ENCODE peak calls at places on chromosome 20, in ten cellular contexts. Q is stimulated activated naive CD8-positive, alpha-beta T cell treated with anti-CD3 and anti-CD28 coated beads, Interleukin-15, Interleukin-2, amounts not matched to agents 100 U/mL and 50 U/mL, for 24 hours; Y is activated T-cell treated with anti-CD3 and anti-CD28 coated beads for 1 hour; J is T-helper 2 cell; H is G401; U is T47D; O is ovary; P is iPS-NIHi11; Z is neural crest cell; C is cardiac muscle cell. R is an unnamed sample.

GRCh38 chr20:53748821-53749402 is 155.3 kb upstream of the ZNF217 start:
- DNase-seq in Q (no peak), Y (no peak), J (no peak), H (no peak), U (no peak), O (no peak), P (no peak), Z (no peak), C (peak; percentile 51), R (no peak)

GRCh38 chr20:22684072-22684762 is 99.8 kb upstream of the FOXA2 start:
- DNase-seq in Q (peak; percentile 34), Y (no peak), J (no peak), H (peak; percentile 82), U (peak; percentile 30), O (peak; percentile 59), P (peak; percentile 71), Z (peak; percentile 68), C (peak; percentile 86), R (no peak)

GRCh38 chr20:23205221-23205620 is 119.1 kb upstream of the CD93 start:
- DNase-seq in Q (no peak), Y (no peak), J (no peak), H (no peak), U (no peak), O (no peak), P (no peak), Z (no peak), C (no peak), R (no peak)

GRCh38 chr20:13644010-13644409 is 5.3 kb upstream of the TASP1 start:
- DNase-seq in Q (no peak), Y (no peak), J (no peak), H (no peak), U (no peak), O (no peak), P (no peak), Z (no peak), C (peak; percentile 5), R (no peak)

GRCh38 chr20:22382742-22383141 is 201.6 kb downstream of the FOXA2 start:
- DNase-seq in Q (no peak), Y (no peak), J (no peak), H (no peak), U (no peak), O (no peak), P (no peak), Z (no peak), C (no peak), R (no peak)

GRCh38 chr20:24986436-24987015 is 6.0 kb downstream of the APMAP start:
- DNase-seq in Q (no peak), Y (no peak), J (no peak), H (peak; percentile 67), U (no peak), O (no peak), P (no peak), Z (no peak), C (no peak), R (no peak)

GRCh38 chr20:52926505-52926904 is 45.7 kb upstream of the TSHZ2 start:
- DNase-seq in Q (no peak), Y (no peak), J (no peak), H (no peak), U (no peak), O (no peak), P (no peak), Z (no peak), C (no peak), R (no peak)

GRCh38 chr20:774016-774679 is 5.8 kb upstream of the SLC52A3 start:
- DNase-seq in Q (no peak), Y (no peak), J (no peak), H (peak; percentile 69), U (no peak), O (no peak), P (no peak), Z (no peak), C (no peak), R (no peak)

GRCh38 chr20:17556842-17557674 is 12.8 kb upstream of the DSTN start:
- DNase-seq in Q (no peak), Y (no peak), J (no peak), H (peak; percentile 98), U (no peak), O (peak; percentile 86), P (peak; percentile 32), Z (no peak), C (peak; percentile 48), R (no peak)

GRCh38 chr20:35555951-35556645 is 14.2 kb downstream of the ERGIC3 start:
- DNase-seq in Q (no peak), Y (no peak), J (no peak), H (no peak), U (no peak), O (no peak), P (no peak), Z (no peak), C (no peak), R (no peak)

GRCh38 chr20:62850333-62850974 is 11.2 kb downstream of the TCFL5 start:
- DNase-seq in Q (no peak), Y (no peak), J (no peak), H (no peak), U (no peak), O (peak; percentile 31), P (no peak), Z (no peak), C (no peak), R (no peak)

GRCh38 chr20:2671977-2672376 is 8.0 kb upstream of the IDH3B start:
- DNase-seq in Q (no peak), Y (no peak), J (no peak), H (no peak), U (no peak), O (no peak), P (peak; percentile 39), Z (no peak), C (no peak), R (no peak)

GRCh38 chr20:48052492-48052870 is 267.2 kb upstream of the SULF2 start:
- DNase-seq in Q (no peak), Y (no peak), J (no peak), H (no peak), U (no peak), O (no peak), P (no peak), Z (no peak), C (peak; percentile 55), R (no peak)

GRCh38 chr20:59010321-59010994 is 3.4 kb upstream of the CTSZ start:
- DNase-seq in Q (no peak), Y (no peak), J (no peak), H (no peak), U (no peak), O (no peak), P (no peak), Z (no peak), C (peak; percentile 45), R (no peak)

GRCh38 chr20:35120012-35120701 is 27.0 kb downstream of the EDEM2 start:
- DNase-seq in Q (no peak), Y (no peak), J (no peak), H (no peak), U (no peak), O (no peak), P (no peak), Z (no peak), C (peak; percentile 94), R (no peak)

GRCh38 chr20:48803522-48804053 is 24.2 kb downstream of the PREX1 start:
- DNase-seq in Q (no peak), Y (no peak), J (no peak), H (no peak), U (no peak), O (no peak), P (no peak), Z (no peak), C (no peak), R (no peak)

GRCh38 chr20:33246077-33246476 is 10.3 kb downstream of the BPIFA1 start:
- DNase-seq in Q (no peak), Y (no peak), J (no peak), H (peak; percentile 17), U (no peak), O (no peak), P (no peak), Z (no peak), C (no peak), R (no peak)

GRCh38 chr20:58788896-58789295 is 61.8 kb downstream of the GNAS-AS1 start:
- DNase-seq in Q (no peak), Y (no peak), J (no peak), H (no peak), U (no peak), O (no peak), P (no peak), Z (no peak), C (no peak), R (no peak)

GRCh38 chr20:20366896-20367680 is 816 bp upstream of the INSM1 start:
- DNase-seq in Q (peak; percentile 24), Y (no peak), J (no peak), H (peak; percentile 62), U (no peak), O (no peak), P (peak; percentile 27), Z (peak; percentile 47), C (no peak), R (no peak)

GRCh38 chr20:23225407-23226060 is 125.1 kb upstream of the NXT1 start:
- DNase-seq in Q (no peak), Y (no peak), J (no peak), H (no peak), U (no peak), O (no peak), P (no peak), Z (no peak), C (peak; percentile 97), R (no peak)

GRCh38 chr20:12916699-12917098 is 92.1 kb upstream of the SPTLC3 start:
- DNase-seq in Q (no peak), Y (no peak), J (no peak), H (no peak), U (no peak), O (no peak), P (no peak), Z (no peak), C (no peak), R (no peak)

GRCh38 chr20:53823121-53823764 is 229.6 kb upstream of the ZNF217 start:
- DNase-seq in Q (no peak), Y (no peak), J (no peak), H (no peak), U (no peak), O (no peak), P (no peak), Z (no peak), C (no peak), R (no peak)

GRCh38 chr20:19252670-19253120 is 40.3 kb downstream of the SLC24A3 start:
- DNase-seq in Q (no peak), Y (no peak), J (no peak), H (no peak), U (no peak), O (no peak), P (no peak), Z (no peak), C (peak; percentile 74), R (no peak)

GRCh38 chr20:45087814-45088213 is 13.1 kb downstream of the KCNS1 start:
- DNase-seq in Q (no peak), Y (no peak), J (no peak), H (no peak), U (no peak), O (no peak), P (no peak), Z (no peak), C (peak; percentile 57), R (no peak)

GRCh38 chr20:24782801-24783630 is 166.1 kb upstream of the CST7 start:
- DNase-seq in Q (no peak), Y (no peak), J (no peak), H (no peak), U (no peak), O (no peak), P (no peak), Z (no peak), C (no peak), R (no peak)

GRCh38 chr20:62839816-62840215 is 21.8 kb downstream of the TCFL5 start:
- DNase-seq in Q (no peak), Y (no peak), J (no peak), H (no peak), U (no peak), O (no peak), P (no peak), Z (no peak), C (no peak), R (no peak)

GRCh38 chr20:58492795-58493538 is 22.2 kb downstream of the APCDD1L start:
- DNase-seq in Q (no peak), Y (no peak), J (no peak), H (no peak), U (no peak), O (no peak), P (no peak), Z (no peak), C (no peak), R (no peak)

GRCh38 chr20:60365063-60365640 is 406.9 kb downstream of the CDH26 start:
- DNase-seq in Q (no peak), Y (no peak), J (no peak), H (no peak), U (no peak), O (no peak), P (peak; percentile 40), Z (no peak), C (no peak), R (no peak)

R was measured in T-helper 1 cell.